ENCODE peak calls at places on chromosomes 1 and 21, in five cellular contexts. R, W, K, S and B are unnamed samples.

GRCh38 chr1:10236405-10237156 is 26.2 kb downstream of the KIF1B start:
- DNase-seq in W (no peak), K (no peak), S (no peak), R (peak; percentile 34), B (peak; percentile 65)

GRCh38 chr1:214108097-214108446 is 120.3 kb downstream of the PROX1 start:
- DNase-seq in K (no peak), W (no peak), S (no peak), R (no peak), B (no peak)

GRCh38 chr1:26500488-26501175 is 28.4 kb downstream of the HMGN2 start:
- DNase-seq in K (peak; percentile 92), S (peak; percentile 91), R (peak; percentile 52), W (peak; percentile 91), B (peak; percentile 95)

GRCh38 chr1:219298581-219299148 is 125.0 kb downstream of the LYPLAL1 start:
- DNase-seq in S (no peak), K (no peak), R (peak; percentile 74), W (no peak), B (peak; percentile 38)

GRCh38 chr1:234878288-234878687 is 250.3 kb downstream of the TOMM20 start:
- DNase-seq in R (no peak), K (no peak), S (no peak), W (no peak), B (no peak)

GRCh38 chr1:53511933-53512806 is 53.0 kb downstream of the DMRTB1 start:
- DNase-seq in K (no peak), S (no peak), R (peak; percentile 45), W (no peak), B (peak; percentile 48)

GRCh38 chr1:241271427-241271826 is 85.6 kb downstream of the RGS7 start:
- DNase-seq in R (no peak), S (no peak), K (no peak), W (no peak), B (no peak)

GRCh38 chr1:3319874-3320245 is 134.6 kb upstream of the ARHGEF16 start:
- DNase-seq in S (peak; percentile 50), R (peak; percentile 51), K (peak; percentile 72), W (no peak), B (peak; percentile 78)

GRCh38 chr1:205432116-205432515 is 10.3 kb upstream of the LEMD1 start:
- DNase-seq in K (no peak), W (no peak), R (no peak), S (no peak), B (no peak)

GRCh38 chr21:33901421-33902288 is 13.9 kb downstream of the ATP5PO start:
- DNase-seq in R (peak; percentile 59), K (peak; percentile 56), S (peak; percentile 37), W (peak; percentile 72), B (peak; percentile 57)

GRCh38 chr1:164794310-164794709 is 235.3 kb downstream of the PBX1 start:
- DNase-seq in K (peak; percentile 59), S (no peak), R (peak; percentile 84), W (no peak), B (peak; percentile 92)

GRCh38 chr1:68149110-68149798 is 83.1 kb downstream of the WLS start:
- DNase-seq in W (no peak), S (no peak), R (no peak), K (no peak), B (no peak)

GRCh38 chr1:94716966-94717365 is 103.2 kb upstream of the SLC44A3 start:
- DNase-seq in K (peak; percentile 71), R (no peak), W (no peak), S (no peak), B (no peak)

GRCh38 chr1:21651214-21652042 is 17.7 kb downstream of the RAP1GAP start:
- DNase-seq in K (peak; percentile 54), W (peak; percentile 40), R (no peak), S (peak; percentile 52), B (peak; percentile 46)

GRCh38 chr21:34843562-34843961 is 174.8 kb downstream of the CLIC6 start:
- DNase-seq in R (no peak), W (no peak), K (no peak), S (no peak), B (no peak)

GRCh38 chr1:155834296-155834926 is 22.6 kb downstream of the GON4L start:
- DNase-seq in K (no peak), S (no peak), W (no peak), R (peak; percentile 49), B (peak; percentile 44)

GRCh38 chr21:41141031-41141457 is 26.9 kb upstream of the BACE2 start:
- DNase-seq in W (no peak), R (no peak), K (no peak), S (no peak), B (peak; percentile 81)

GRCh38 chr1:223152399-223152798 is 9.4 kb upstream of the TLR5 start:
- DNase-seq in W (no peak), K (no peak), R (no peak), S (no peak), B (no peak)

GRCh38 chr1:223770621-223771315 is 58.4 kb downstream of the CAPN2 start:
- DNase-seq in K (no peak), R (no peak), W (no peak), S (no peak), B (no peak)

GRCh38 chr1:158933621-158934020 is 2.3 kb downstream of the PYHIN1 start:
- DNase-seq in R (no peak), S (no peak), K (no peak), W (no peak), B (no peak)

GRCh38 chr1:108080448-108080847 is 115.5 kb upstream of the VAV3 start:
- DNase-seq in S (no peak), W (no peak), K (no peak), R (no peak), B (no peak)

GRCh38 chr1:212167098-212167497 is 118.1 kb upstream of the PPP2R5A start:
- DNase-seq in W (peak; percentile 36), K (peak; percentile 18), S (no peak), R (no peak), B (no peak)

GRCh38 chr1:157652859-157653493 is 47.6 kb downstream of the FCRL3 start:
- DNase-seq in K (peak; percentile 86), S (no peak), R (no peak), W (no peak), B (no peak)

GRCh38 chr21:32771134-32771523 is 426 bp downstream of the PAXBP1 start:
- DNase-seq in S (no peak), R (peak; percentile 36), W (peak; percentile 73), K (peak; percentile 76), B (peak; percentile 81)

GRCh38 chr21:21675601-21676000 is 677.4 kb downstream of the NCAM2 start:
- DNase-seq in R (no peak), S (no peak), K (no peak), W (no peak), B (no peak)

GRCh38 chr1:198612471-198613265 is 26.2 kb upstream of the PTPRC start:
- DNase-seq in K (no peak), R (no peak), W (no peak), S (no peak), B (no peak)

GRCh38 chr1:155673003-155673402 is 15.6 kb downstream of the YY1AP1 start:
- DNase-seq in R (no peak), W (no peak), K (no peak), S (no peak), B (no peak)